ENCODE peak calls at places on chromosomes 3 and 15, in five cellular contexts. One of them, this sample, is unnamed.

GRCh38 chr3:63593779-63594178 is 58.7 kb upstream of the SNTN start:
- DNase-seq in CD8-positive, alpha-beta T cell: no peak
- DNase-seq in breast epithelium: no peak
- DNase-seq in tibial nerve: no peak
- DNase-seq in tibial artery: no peak
- DNase-seq in this sample: no peak

GRCh38 chr3:139202226-139202958 is 141.4 kb upstream of the MRPS22 start:
- DNase-seq in CD8-positive, alpha-beta T cell: no peak
- DNase-seq in breast epithelium: no peak
- DNase-seq in tibial nerve: no peak
- DNase-seq in tibial artery: no peak
- DNase-seq in this sample: peak

GRCh38 chr3:141414800-141415462 is 46.6 kb downstream of the ZBTB38 start:
- DNase-seq in CD8-positive, alpha-beta T cell: no peak
- DNase-seq in breast epithelium: no peak
- DNase-seq in tibial nerve: no peak
- DNase-seq in tibial artery: no peak
- DNase-seq in this sample: no peak

GRCh38 chr3:98561727-98562521 is 30.1 kb downstream of the GPR15 start:
- DNase-seq in CD8-positive, alpha-beta T cell: no peak
- DNase-seq in breast epithelium: no peak
- DNase-seq in tibial nerve: no peak
- DNase-seq in tibial artery: no peak
- DNase-seq in this sample: no peak

GRCh38 chr3:69236808-69237707 is 114.7 kb upstream of the LMOD3 start:
- DNase-seq in CD8-positive, alpha-beta T cell: no peak
- DNase-seq in breast epithelium: no peak
- DNase-seq in tibial nerve: no peak
- DNase-seq in tibial artery: no peak
- DNase-seq in this sample: no peak

GRCh38 chr3:65524544-65525070 is 514.1 kb downstream of the MAGI1 start:
- DNase-seq in CD8-positive, alpha-beta T cell: no peak
- DNase-seq in breast epithelium: no peak
- DNase-seq in tibial nerve: no peak
- DNase-seq in tibial artery: no peak
- DNase-seq in this sample: no peak

GRCh38 chr3:149473314-149473990 is 1.0 kb upstream of the TM4SF4 start:
- DNase-seq in CD8-positive, alpha-beta T cell: no peak
- DNase-seq in breast epithelium: peak
- DNase-seq in tibial nerve: no peak
- DNase-seq in tibial artery: peak
- DNase-seq in this sample: no peak

GRCh38 chr3:98791341-98792325 is 28.5 kb downstream of the ST3GAL6 start:
- DNase-seq in CD8-positive, alpha-beta T cell: no peak
- DNase-seq in breast epithelium: no peak
- DNase-seq in tibial nerve: no peak
- DNase-seq in tibial artery: no peak
- DNase-seq in this sample: no peak

GRCh38 chr15:74489518-74490338 is 28.8 kb upstream of the UBL7 start:
- DNase-seq in CD8-positive, alpha-beta T cell: peak
- DNase-seq in breast epithelium: no peak
- DNase-seq in tibial nerve: peak
- DNase-seq in tibial artery: peak
- DNase-seq in this sample: peak

GRCh38 chr3:114451051-114451451 is 157.2 kb downstream of the TIGIT start:
- DNase-seq in CD8-positive, alpha-beta T cell: no peak
- DNase-seq in breast epithelium: no peak
- DNase-seq in tibial nerve: no peak
- DNase-seq in tibial artery: no peak
- DNase-seq in this sample: no peak

GRCh38 chr3:30578986-30579579 is 27.3 kb upstream of the TGFBR2 start:
- DNase-seq in CD8-positive, alpha-beta T cell: no peak
- DNase-seq in breast epithelium: no peak
- DNase-seq in tibial nerve: no peak
- DNase-seq in tibial artery: no peak
- DNase-seq in this sample: no peak

GRCh38 chr15:97978408-97979130 is 18.1 kb downstream of the ARRDC4 start:
- DNase-seq in CD8-positive, alpha-beta T cell: no peak
- DNase-seq in breast epithelium: no peak
- DNase-seq in tibial nerve: no peak
- DNase-seq in tibial artery: no peak
- DNase-seq in this sample: no peak

GRCh38 chr3:86087160-86087871 is 903.6 kb downstream of the VGLL3 start:
- DNase-seq in CD8-positive, alpha-beta T cell: no peak
- DNase-seq in breast epithelium: no peak
- DNase-seq in tibial nerve: no peak
- DNase-seq in tibial artery: no peak
- DNase-seq in this sample: no peak

GRCh38 chr3:38829404-38829803 is 13.4 kb upstream of the SCN10A start:
- DNase-seq in CD8-positive, alpha-beta T cell: no peak
- DNase-seq in breast epithelium: no peak
- DNase-seq in tibial nerve: peak
- DNase-seq in tibial artery: peak
- DNase-seq in this sample: no peak

GRCh38 chr3:12875857-12876451 is 34.6 kb upstream of the RPL32 start:
- DNase-seq in CD8-positive, alpha-beta T cell: no peak
- DNase-seq in breast epithelium: no peak
- DNase-seq in tibial nerve: no peak
- DNase-seq in tibial artery: no peak
- DNase-seq in this sample: peak

GRCh38 chr15:101188517-101189340 is 63.1 kb downstream of the CHSY1 start:
- DNase-seq in CD8-positive, alpha-beta T cell: no peak
- DNase-seq in breast epithelium: no peak
- DNase-seq in tibial nerve: no peak
- DNase-seq in tibial artery: no peak
- DNase-seq in this sample: peak

GRCh38 chr15:74642328-74642723 is 26.7 kb downstream of the CLK3 start:
- DNase-seq in CD8-positive, alpha-beta T cell: no peak
- DNase-seq in breast epithelium: no peak
- DNase-seq in tibial nerve: no peak
- DNase-seq in tibial artery: no peak
- DNase-seq in this sample: no peak

GRCh38 chr3:44418549-44418948 is 58.9 kb downstream of the ZNF445 start:
- DNase-seq in CD8-positive, alpha-beta T cell: no peak
- DNase-seq in breast epithelium: no peak
- DNase-seq in tibial nerve: no peak
- DNase-seq in tibial artery: no peak
- DNase-seq in this sample: peak

GRCh38 chr3:58529516-58530353 is 7.3 kb downstream of the ACOX2 start:
- DNase-seq in CD8-positive, alpha-beta T cell: peak
- DNase-seq in breast epithelium: no peak
- DNase-seq in tibial nerve: peak
- DNase-seq in tibial artery: no peak
- DNase-seq in this sample: peak

GRCh38 chr3:13850161-13850945 is 29.5 kb downstream of the WNT7A start:
- DNase-seq in CD8-positive, alpha-beta T cell: no peak
- DNase-seq in breast epithelium: no peak
- DNase-seq in tibial nerve: no peak
- DNase-seq in tibial artery: no peak
- DNase-seq in this sample: peak

GRCh38 chr3:2870714-2871353 is 239.3 kb downstream of the IL5RA start:
- DNase-seq in CD8-positive, alpha-beta T cell: no peak
- DNase-seq in breast epithelium: no peak
- DNase-seq in tibial nerve: no peak
- DNase-seq in tibial artery: no peak
- DNase-seq in this sample: no peak

GRCh38 chr15:89837134-89837829 is 22.6 kb upstream of the ANPEP start:
- DNase-seq in CD8-positive, alpha-beta T cell: no peak
- DNase-seq in breast epithelium: no peak
- DNase-seq in tibial nerve: no peak
- DNase-seq in tibial artery: no peak
- DNase-seq in this sample: no peak

GRCh38 chr15:46489276-46489675 is 854.4 kb downstream of the SQOR start:
- DNase-seq in CD8-positive, alpha-beta T cell: no peak
- DNase-seq in breast epithelium: no peak
- DNase-seq in tibial nerve: no peak
- DNase-seq in tibial artery: no peak
- DNase-seq in this sample: no peak

GRCh38 chr3:171156455-171157005 is 130.0 kb upstream of the SLC2A2 start:
- DNase-seq in CD8-positive, alpha-beta T cell: no peak
- DNase-seq in breast epithelium: no peak
- DNase-seq in tibial nerve: no peak
- DNase-seq in tibial artery: no peak
- DNase-seq in this sample: no peak

GRCh38 chr3:107542665-107543064 is 19.9 kb downstream of the BBX start:
- DNase-seq in CD8-positive, alpha-beta T cell: no peak
- DNase-seq in breast epithelium: no peak
- DNase-seq in tibial nerve: no peak
- DNase-seq in tibial artery: no peak
- DNase-seq in this sample: no peak

GRCh38 chr15:92582206-92582605 is 73.4 kb downstream of the FAM174B start:
- DNase-seq in CD8-positive, alpha-beta T cell: no peak
- DNase-seq in breast epithelium: no peak
- DNase-seq in tibial nerve: no peak
- DNase-seq in tibial artery: no peak
- DNase-seq in this sample: no peak

GRCh38 chr3:71111784-71112440 is 471.6 kb downstream of the FOXP1 start:
- DNase-seq in CD8-positive, alpha-beta T cell: no peak
- DNase-seq in breast epithelium: no peak
- DNase-seq in tibial nerve: no peak
- DNase-seq in tibial artery: no peak
- DNase-seq in this sample: no peak

DNA sequence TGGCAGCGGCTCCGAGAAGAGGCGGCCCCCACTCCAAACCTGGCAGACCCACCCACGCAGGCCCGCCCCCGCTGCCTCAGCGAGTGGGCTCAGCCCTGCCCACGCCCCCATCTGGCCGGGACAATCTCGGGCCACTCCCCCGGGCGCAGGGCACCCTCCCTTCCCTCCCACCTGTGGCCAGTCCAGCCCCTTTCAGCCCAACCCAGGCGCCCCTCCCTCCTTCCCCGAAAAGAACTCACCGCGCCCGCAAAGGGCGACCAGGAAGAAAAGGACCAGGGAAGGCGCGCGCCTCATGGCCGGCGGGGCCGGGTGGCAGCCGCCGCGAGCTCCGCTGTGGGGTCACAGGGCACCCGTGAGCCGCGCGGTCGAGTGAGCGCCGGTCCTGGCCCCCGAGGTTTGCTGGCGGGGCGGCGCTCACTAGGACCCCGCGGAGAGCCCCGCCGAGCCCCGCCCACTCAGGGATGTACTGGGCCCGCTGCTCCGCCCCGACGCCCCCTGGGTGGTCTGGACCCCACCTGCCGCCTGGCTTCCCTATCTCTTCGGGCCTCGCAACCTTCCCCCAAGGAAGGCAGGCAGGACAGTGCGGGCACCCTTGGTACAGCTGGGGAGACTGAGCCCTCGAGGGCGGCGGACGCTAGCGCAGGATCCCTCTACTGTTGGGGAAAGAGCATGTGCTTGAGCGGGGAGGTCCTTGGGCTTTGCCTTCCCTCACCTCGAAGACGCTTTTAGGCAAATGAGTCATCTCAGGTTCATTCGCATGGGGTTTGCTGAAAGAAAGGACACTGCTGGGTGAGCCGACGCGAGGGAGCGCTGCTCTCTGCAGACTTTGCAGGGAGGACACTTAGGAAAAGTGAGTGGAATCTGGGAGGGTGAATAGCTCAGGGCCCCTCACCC is at the start of gene CHRNB4:
- DNase-seq in CD8-positive, alpha-beta T cell: no peak
- DNase-seq in breast epithelium: no peak
- DNase-seq in tibial nerve: no peak
- DNase-seq in tibial artery: no peak
- DNase-seq in this sample: peak
- H3K4me3 ChIP-seq in CD8-positive, alpha-beta T cell: peak
- H3K4me3 ChIP-seq in breast epithelium: peak
- H3K4me3 ChIP-seq in tibial nerve: peak
- H3K4me3 ChIP-seq in tibial artery: peak
- H3K4me3 ChIP-seq in this sample: peak

GRCh38 chr3:88058322-88058592 is 548 bp downstream of the CGGBP1 start:
- DNase-seq in CD8-positive, alpha-beta T cell: no peak
- DNase-seq in breast epithelium: no peak
- DNase-seq in tibial nerve: peak
- DNase-seq in tibial artery: no peak
- DNase-seq in this sample: peak

GRCh38 chr3:88059380-88060160 is 515 bp downstream of the ZNF654 start:
- DNase-seq in CD8-positive, alpha-beta T cell: no peak
- DNase-seq in breast epithelium: no peak
- DNase-seq in tibial nerve: peak
- DNase-seq in tibial artery: peak
- DNase-seq in this sample: peak

GRCh38 chr3:88057650-88058321 is 1.0 kb downstream of the CGGBP1 start:
- DNase-seq in CD8-positive, alpha-beta T cell: peak
- DNase-seq in breast epithelium: no peak
- DNase-seq in tibial nerve: peak
- DNase-seq in tibial artery: no peak
- DNase-seq in this sample: no peak

GRCh38 chr3:88058593-88059379 is at the start of the genes CGGBP1 and ZNF654:
- DNase-seq in CD8-positive, alpha-beta T cell: peak
- DNase-seq in breast epithelium: peak
- DNase-seq in tibial nerve: peak
- DNase-seq in tibial artery: peak
- DNase-seq in this sample: peak

DNA sequence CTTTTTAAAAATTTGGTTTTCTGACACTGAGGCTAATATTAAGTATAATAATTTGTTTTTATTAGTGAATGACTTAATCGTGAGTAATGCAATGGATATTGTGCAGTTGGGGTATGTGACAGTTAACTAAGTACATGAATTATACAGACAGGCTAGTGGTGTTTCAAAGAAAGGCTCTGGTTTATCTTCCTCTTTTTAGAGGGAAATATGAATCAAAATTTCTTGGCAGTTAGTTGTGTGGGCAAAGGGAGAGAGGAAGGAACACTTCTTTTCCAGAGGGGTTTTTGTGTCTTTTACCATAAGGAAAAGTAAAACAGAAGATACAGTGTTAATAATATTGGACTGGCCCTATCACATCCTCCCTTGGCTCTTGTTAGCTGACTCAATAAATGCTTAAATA is 2.7 kb downstream of the ZNF654 start:
- DNase-seq in CD8-positive, alpha-beta T cell: no peak
- DNase-seq in breast epithelium: no peak
- DNase-seq in tibial nerve: no peak
- DNase-seq in tibial artery: no peak
- DNase-seq in this sample: no peak
- H3K4me3 ChIP-seq in CD8-positive, alpha-beta T cell: no peak
- H3K4me3 ChIP-seq in breast epithelium: no peak
- H3K4me3 ChIP-seq in tibial nerve: no peak
- H3K4me3 ChIP-seq in tibial artery: no peak
- H3K4me3 ChIP-seq in this sample: no peak

GRCh38 chr3:11551019-11551418 is 92.7 kb downstream of the VGLL4 start:
- DNase-seq in CD8-positive, alpha-beta T cell: no peak
- DNase-seq in breast epithelium: no peak
- DNase-seq in tibial nerve: no peak
- DNase-seq in tibial artery: peak
- DNase-seq in this sample: no peak
- H3K4me3 ChIP-seq in CD8-positive, alpha-beta T cell: no peak
- H3K4me3 ChIP-seq in breast epithelium: no peak
- H3K4me3 ChIP-seq in tibial nerve: no peak
- H3K4me3 ChIP-seq in tibial artery: no peak
- H3K4me3 ChIP-seq in this sample: no peak

DNA sequence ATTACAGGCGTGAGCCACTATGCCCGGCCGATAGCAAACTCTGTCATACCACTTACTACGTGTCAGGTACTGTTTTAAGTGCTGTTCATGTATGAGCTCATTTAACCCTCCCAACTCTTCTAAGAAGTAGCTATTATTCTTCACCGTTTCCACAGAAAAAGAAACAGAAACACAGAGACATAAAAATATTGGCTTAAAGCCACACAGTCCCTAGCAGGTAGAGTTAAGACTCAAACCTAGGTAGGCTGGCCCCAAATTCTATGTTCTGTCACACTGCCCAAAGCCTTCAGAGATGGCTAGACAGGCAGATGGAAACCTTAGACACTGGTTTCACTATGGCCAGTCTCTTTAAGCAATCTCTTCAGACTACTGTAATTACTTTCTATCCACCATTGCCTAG is 149.8 kb upstream of the KCNMB2 start:
- DNase-seq in CD8-positive, alpha-beta T cell: no peak
- DNase-seq in breast epithelium: no peak
- DNase-seq in tibial nerve: no peak
- DNase-seq in tibial artery: no peak
- DNase-seq in this sample: no peak
- H3K4me3 ChIP-seq in CD8-positive, alpha-beta T cell: no peak
- H3K4me3 ChIP-seq in breast epithelium: no peak
- H3K4me3 ChIP-seq in tibial nerve: no peak
- H3K4me3 ChIP-seq in tibial artery: no peak
- H3K4me3 ChIP-seq in this sample: no peak

This sample was measured in H7.